ENCODE peak calls at places on chromosomes 3 and 15, in seven cellular contexts. Y is astrocyte, E is RWPE2, F is neural crest cell, T is OCI-LY7, I is colonic mucosa, S is AG10803. L is an unnamed sample.

GRCh38 chr15:22257668-22258401 is 177.5 kb downstream of the OR4M2 start:
- DNase-seq in Y (no peak), F (no peak), I (no peak), S (no peak), T (no peak), E (no peak), L (no peak)

GRCh38 chr3:85560088-85560790 is 601.5 kb downstream of the CADM2 start:
- DNase-seq in I (no peak), S (no peak), T (no peak), Y (peak), F (no peak), E (no peak), L (no peak)

GRCh38 chr3:71488391-71488809 is 95.1 kb downstream of the FOXP1 start:
- DNase-seq in I (no peak), F (no peak), Y (no peak), E (no peak), T (no peak), S (no peak), L (peak)

GRCh38 chr15:45630958-45631691 is 3.7 kb upstream of the SQOR start:
- DNase-seq in T (no peak), F (no peak), E (peak), Y (peak), S (peak), I (peak), L (no peak)

GRCh38 chr3:128112406-128112968 is 11.1 kb downstream of the RUVBL1 start:
- DNase-seq in T (peak), I (no peak), S (peak), E (no peak), Y (peak), F (no peak), L (peak)

GRCh38 chr15:28984421-28985375 is 98.9 kb downstream of the APBA2 start:
- DNase-seq in S (peak), E (no peak), T (no peak), I (no peak), Y (peak), F (peak), L (peak)

GRCh38 chr3:42501681-42502428 is 588 bp upstream of the VIPR1 start:
- DNase-seq in S (no peak), E (peak), I (peak), T (peak), Y (no peak), F (peak), L (peak)

GRCh38 chr15:41870689-41871081 is 23.2 kb downstream of the SPTBN5 start:
- DNase-seq in S (no peak), E (peak), I (no peak), T (no peak), F (no peak), Y (peak), L (peak)

GRCh38 chr3:182683335-182684257 is 109.7 kb upstream of the ATP11B start:
- DNase-seq in Y (peak), I (peak), F (peak), E (no peak), T (peak), S (peak), L (peak)

GRCh38 chr3:177134166-177134565 is 63.1 kb downstream of the TBL1XR1 start:
- DNase-seq in S (peak), T (no peak), I (no peak), E (no peak), F (no peak), Y (peak), L (no peak)

GRCh38 chr3:49566312-49566711 is 12.0 kb downstream of the BSN start:
- DNase-seq in I (no peak), T (no peak), E (no peak), Y (peak), F (no peak), S (peak), L (no peak)
- TF ChIP-seq CTCF in I (no peak), T (peak), E (no peak), Y (no peak), F (no peak), S (peak), L (peak)

GRCh38 chr3:50978991-50979667 is 304.4 kb downstream of the DOCK3 start:
- DNase-seq in F (no peak), T (no peak), S (no peak), Y (no peak), E (no peak), I (no peak), L (no peak)
- TF ChIP-seq CTCF in F (peak), T (peak), S (no peak), Y (no peak), E (no peak), I (no peak), L (no peak)

GRCh38 chr3:170621256-170621655 is 35.4 kb upstream of the SLC7A14 start:
- DNase-seq in S (no peak), Y (no peak), E (no peak), T (no peak), I (no peak), F (no peak), L (no peak)

GRCh38 chr3:170623524-170623923 is 37.6 kb upstream of the SLC7A14 start:
- DNase-seq in E (no peak), S (no peak), Y (no peak), I (no peak), F (no peak), T (no peak), L (no peak)

GRCh38 chr3:170622369-170623159 is 36.7 kb upstream of the SLC7A14 start:
- DNase-seq in S (peak), E (no peak), Y (peak), F (no peak), T (no peak), I (peak), L (no peak)
- TF ChIP-seq CTCF in S (peak), E (no peak), Y (no peak), F (no peak), T (no peak), I (no peak), L (no peak)

GRCh38 chr3:21017115-21017852 is 733.7 kb downstream of the ZNF385D start:
- DNase-seq in E (peak), I (no peak), Y (no peak), F (no peak), T (no peak), S (no peak), L (no peak)
- TF ChIP-seq CTCF in E (peak), I (no peak), Y (no peak), F (peak), T (peak), S (peak), L (no peak)

GRCh38 chr15:38857814-38858213 is 293.2 kb upstream of the RASGRP1 start:
- DNase-seq in Y (no peak), F (no peak), E (no peak), S (no peak), I (no peak), T (no peak), L (no peak)

GRCh38 chr15:38854506-38854905 is 289.9 kb upstream of the RASGRP1 start:
- DNase-seq in F (no peak), S (peak), E (no peak), I (no peak), Y (no peak), T (no peak), L (no peak)

GRCh38 chr15:38859574-38859973 is 295.0 kb upstream of the RASGRP1 start:
- DNase-seq in I (no peak), S (no peak), T (no peak), F (no peak), E (no peak), Y (no peak), L (no peak)

DNA sequence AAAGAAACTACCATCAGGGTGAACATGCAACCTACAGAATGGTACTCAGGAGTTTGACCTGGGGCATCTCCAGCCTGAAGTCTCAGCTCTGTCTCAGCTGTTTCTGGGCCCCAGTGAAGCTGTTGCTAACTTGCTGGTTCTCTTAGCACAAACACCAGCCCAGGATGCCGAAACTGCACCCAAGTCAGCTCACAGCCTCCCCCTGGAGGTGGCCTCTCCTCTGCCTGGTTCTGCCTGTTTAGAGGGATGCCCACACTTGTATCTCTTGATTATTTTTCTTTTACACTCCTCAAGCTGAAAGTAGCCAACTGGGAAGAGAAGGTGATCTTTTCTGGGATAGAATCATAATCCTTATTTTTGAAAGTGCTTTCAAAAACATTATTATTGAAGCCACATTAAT is 289.0 kb upstream of the RASGRP1 start:
- DNase-seq in Y (no peak), I (no peak), E (no peak), S (peak), F (peak), T (peak), L (peak)
- TF ChIP-seq CTCF in Y (no peak), I (no peak), E (peak), S (peak), F (peak), T (peak), L (no peak)

DNA sequence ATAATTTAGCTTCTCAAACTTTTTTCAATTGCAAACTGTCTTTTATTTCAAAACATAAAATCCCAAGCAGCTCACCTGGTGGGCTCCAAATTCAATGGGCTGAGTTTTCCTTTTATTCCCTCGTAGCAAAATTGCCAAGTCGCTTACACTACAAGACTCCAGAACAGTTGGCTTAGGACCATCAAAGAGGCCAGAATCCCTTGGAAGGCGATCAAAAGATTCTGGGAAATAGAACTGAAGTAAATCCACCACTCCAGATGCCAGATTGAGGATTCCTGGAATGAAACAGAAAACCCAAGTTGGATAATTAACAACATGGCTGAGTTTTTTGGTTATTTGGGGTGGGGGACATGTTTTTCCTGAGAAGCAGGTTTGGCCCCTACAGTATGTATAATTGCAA is 87.7 kb upstream of the DCLK3 start:
- DNase-seq in Y (peak), I (no peak), E (no peak), S (peak), F (no peak), T (no peak), L (no peak)
- TF ChIP-seq CTCF in Y (no peak), I (no peak), E (no peak), S (no peak), F (no peak), T (no peak), L (no peak)

DNA sequence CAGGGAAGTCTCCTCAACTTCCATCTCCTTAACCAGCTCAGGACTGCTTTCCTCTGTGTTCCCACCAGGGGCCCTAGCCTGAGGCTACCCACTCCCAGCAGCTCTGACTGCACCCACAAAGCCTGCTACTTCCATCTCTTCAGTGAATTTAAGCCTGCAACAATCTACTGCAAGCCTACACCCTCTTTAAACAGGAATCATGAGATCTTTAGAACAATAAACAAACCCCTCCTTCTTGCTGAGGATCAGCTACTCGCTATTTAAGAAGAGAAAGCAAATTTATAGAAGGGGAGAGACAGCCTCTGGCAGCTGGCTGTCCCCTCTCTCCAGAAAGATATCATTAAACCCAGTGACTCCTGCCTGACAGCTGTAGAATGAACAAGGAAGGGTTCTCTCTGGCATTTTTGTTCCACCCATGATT is 51.9 kb downstream of the ARHGAP31 start:
- DNase-seq in E (no peak), S (no peak), Y (no peak), F (no peak), I (no peak), T (no peak), L (no peak)
- TF ChIP-seq CTCF in E (no peak), S (no peak), Y (no peak), F (no peak), I (no peak), T (no peak), L (no peak)